ENCODE peak calls at places on chromosomes 6 and 20, in six cellular contexts. H, E, C, X, O and S are unnamed samples.
A peak's percentile ranks its signal among the peaks of the same experiment; 100 is the strongest.

GRCh38 chr20:35240083-35240913 is 13.8 kb downstream of the MMP24 start:
- DNase-seq in H (no peak), E (no peak), C (no peak), X (no peak), O (no peak), S (no peak)

GRCh38 chr6:85961125-85961524 is 318.4 kb upstream of the SYNCRIP start:
- DNase-seq in H (no peak), X (no peak), O (no peak), C (no peak), E (no peak), S (no peak)

GRCh38 chr6:56232446-56232845 is 14.9 kb downstream of the COL21A1 start:
- DNase-seq in X (no peak), O (no peak), H (no peak), C (no peak), E (no peak), S (no peak)

GRCh38 chr6:134132494-134133141 is 80.2 kb upstream of the SLC2A12 start:
- DNase-seq in C (peak; percentile 76), X (no peak), O (no peak), E (no peak), H (no peak), S (no peak)

GRCh38 chr20:23037017-23037481 is 1.9 kb downstream of the SSTR4 start:
- DNase-seq in X (no peak), O (no peak), H (no peak), E (no peak), C (no peak), S (no peak)

GRCh38 chr20:30168025-30168799 is 1089.3 kb upstream of the DEFB115 start:
- DNase-seq in O (peak; percentile 76), E (no peak), X (no peak), C (no peak), H (peak; percentile 0), S (no peak)

GRCh38 chr6:134041093-134041492 is 11.3 kb downstream of the SLC2A12 start:
- DNase-seq in H (peak; percentile 73), O (no peak), X (peak; percentile 68), C (no peak), E (peak; percentile 35), S (no peak)

GRCh38 chr6:139577991-139578604 is 203.7 kb upstream of the CITED2 start:
- DNase-seq in E (no peak), O (no peak), C (no peak), H (peak; percentile 95), X (peak; percentile 45), S (no peak)

GRCh38 chr6:128465368-128466343 is 54.7 kb downstream of the PTPRK start:
- DNase-seq in H (peak; percentile 46), C (no peak), O (no peak), X (no peak), E (no peak), S (no peak)

GRCh38 chr6:159107451-159108260 is 61.5 kb upstream of the FNDC1 start:
- DNase-seq in E (no peak), O (no peak), X (no peak), C (peak; percentile 51), H (no peak), S (no peak)

GRCh38 chr20:57306747-57307146 is 22.9 kb upstream of the SPO11 start:
- DNase-seq in H (no peak), E (no peak), C (no peak), O (no peak), X (no peak), S (no peak)

GRCh38 chr6:155418017-155418749 is 37.5 kb downstream of the NOX3 start:
- DNase-seq in E (no peak), H (peak; percentile 80), C (peak; percentile 60), X (no peak), O (no peak), S (peak; percentile 15)

GRCh38 chr20:63470410-63470809 is 2.0 kb downstream of the KCNQ2 start:
- DNase-seq in O (no peak), H (no peak), E (no peak), X (no peak), C (no peak), S (no peak)

GRCh38 chr20:62066339-62066982 is 780 bp upstream of the TAF4 start:
- DNase-seq in O (peak; percentile 88), X (peak; percentile 54), C (peak; percentile 37), E (no peak), H (peak; percentile 66), S (peak; percentile 88)

GRCh38 chr6:33627876-33628275 is 6.8 kb downstream of the ITPR3 start:
- DNase-seq in X (no peak), C (no peak), H (no peak), E (no peak), O (no peak), S (peak; percentile 37)

GRCh38 chr6:30219244-30219643 is 6.0 kb upstream of the TRIM26 start:
- DNase-seq in C (peak; percentile 52), X (peak; percentile 78), E (no peak), H (peak; percentile 73), O (peak; percentile 72), S (peak; percentile 66)

GRCh38 chr20:5737619-5737953 is 12.6 kb upstream of the SHLD1 start:
- DNase-seq in C (no peak), H (no peak), E (no peak), X (no peak), O (no peak), S (no peak)

GRCh38 chr6:83071707-83072106 is 4.2 kb downstream of the DOP1A start:
- DNase-seq in C (no peak), O (no peak), E (no peak), H (peak; percentile 38), X (no peak), S (no peak)

GRCh38 chr20:4795394-4795793 is 73.7 kb downstream of the PRND start:
- DNase-seq in X (peak; percentile 73), H (peak; percentile 91), E (peak; percentile 6), C (no peak), O (no peak), S (no peak)

GRCh38 chr6:6919173-6919572 is 188.6 kb upstream of the RREB1 start:
- DNase-seq in C (no peak), X (peak; percentile 65), E (no peak), O (no peak), H (no peak), S (no peak)

GRCh38 chr6:55617272-55617671 is 38.3 kb upstream of the HMGCLL1 start:
- DNase-seq in C (peak; percentile 27), E (peak; percentile 27), X (peak; percentile 76), O (peak; percentile 16), H (peak; percentile 57), S (peak; percentile 54)

GRCh38 chr6:21615504-21615903 is 22.0 kb downstream of the SOX4 start:
- DNase-seq in E (no peak), C (no peak), X (no peak), H (peak; percentile 49), O (no peak), S (no peak)

GRCh38 chr6:149015224-149015876 is 268.5 kb downstream of the UST start:
- DNase-seq in O (no peak), C (no peak), X (peak; percentile 27), H (peak; percentile 77), E (no peak), S (no peak)

GRCh38 chr6:104123227-104123626 is 736.5 kb downstream of the HACE1 start:
- DNase-seq in E (no peak), O (no peak), H (no peak), C (no peak), X (no peak), S (no peak)

DNA sequence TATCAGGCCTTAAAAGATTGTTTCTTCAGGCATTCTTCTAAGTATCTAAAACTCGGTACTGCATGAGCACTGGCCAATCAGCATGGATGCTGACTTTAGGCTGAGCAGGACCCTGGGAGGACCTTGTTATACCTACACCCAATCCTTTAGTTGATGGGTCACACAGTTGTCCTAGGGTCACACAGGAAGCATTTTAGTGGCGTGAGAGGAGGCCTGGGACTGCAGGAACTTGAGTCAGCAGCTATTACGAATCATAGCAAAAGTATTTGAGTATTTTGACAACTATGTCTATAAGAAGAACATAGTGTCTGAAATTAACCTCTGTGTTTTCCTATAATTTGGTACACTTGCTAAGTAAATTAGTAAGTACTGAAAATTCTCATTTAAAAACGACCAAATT is 741.4 kb downstream of the HACE1 start:
- DNase-seq in E (peak; percentile 23), C (no peak), O (no peak), H (peak; percentile 19), X (peak; percentile 77), S (no peak)
- TF ChIP-seq EZH2phosphoT487 in E (no peak), C (no peak), O (no peak), H (no peak), X (no peak), S (no peak)

DNA sequence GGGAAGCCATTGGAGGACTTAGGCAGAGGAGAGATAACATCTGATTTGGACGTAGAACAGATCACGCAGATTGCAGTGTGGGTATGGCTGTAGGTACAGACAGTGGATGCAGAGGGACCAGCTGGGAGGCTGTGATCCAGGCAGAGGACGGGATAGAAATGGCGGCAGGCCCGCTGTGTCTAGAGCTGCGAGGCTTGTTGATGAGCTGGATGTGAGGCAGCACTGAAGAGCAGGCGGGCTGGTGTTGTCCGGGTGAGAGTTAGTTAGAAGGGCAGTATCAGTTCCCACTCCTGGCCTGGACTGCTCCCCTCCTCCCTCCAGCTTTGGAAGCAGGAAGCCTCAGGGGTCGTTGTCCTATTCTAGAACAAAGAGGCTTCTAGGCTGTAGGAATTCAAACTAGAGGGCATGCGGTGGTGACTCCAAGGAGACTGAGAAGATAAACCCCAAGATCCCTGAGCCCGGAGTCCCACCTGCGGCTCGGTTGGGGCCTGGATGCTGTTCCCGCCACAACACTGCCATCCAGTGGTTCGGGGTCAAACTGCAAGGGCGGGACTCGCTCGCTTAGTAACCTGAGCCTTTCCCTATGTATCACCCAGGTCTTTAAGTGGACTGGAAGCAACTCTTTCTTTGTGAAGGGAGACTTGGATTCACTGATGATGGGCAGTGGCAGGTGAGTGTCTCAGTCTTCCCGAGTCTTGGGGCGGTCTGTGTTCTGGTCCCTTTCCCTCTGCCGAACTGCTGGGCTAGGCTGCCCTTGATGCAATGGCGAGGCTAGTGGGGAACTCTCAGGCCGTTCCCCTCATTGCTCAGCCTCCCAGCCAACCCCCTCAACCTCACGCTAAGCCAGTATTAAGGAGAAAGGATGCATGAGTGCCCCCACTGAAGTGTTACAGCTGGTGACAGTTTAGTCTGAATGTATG is 11.2 kb downstream of the TLDC2 start:
- DNase-seq in O (peak; percentile 87), X (peak; percentile 94), E (peak; percentile 59), C (peak; percentile 82), H (peak; percentile 84), S (peak; percentile 92)
- H3K9ac ChIP-seq in O (no peak overlapping the region), X (no peak overlapping the region), E (no peak overlapping the region), C (peak overlapping the region; percentile 2), H (peak overlapping the region; percentile 39), S (no peak overlapping the region)

DNA sequence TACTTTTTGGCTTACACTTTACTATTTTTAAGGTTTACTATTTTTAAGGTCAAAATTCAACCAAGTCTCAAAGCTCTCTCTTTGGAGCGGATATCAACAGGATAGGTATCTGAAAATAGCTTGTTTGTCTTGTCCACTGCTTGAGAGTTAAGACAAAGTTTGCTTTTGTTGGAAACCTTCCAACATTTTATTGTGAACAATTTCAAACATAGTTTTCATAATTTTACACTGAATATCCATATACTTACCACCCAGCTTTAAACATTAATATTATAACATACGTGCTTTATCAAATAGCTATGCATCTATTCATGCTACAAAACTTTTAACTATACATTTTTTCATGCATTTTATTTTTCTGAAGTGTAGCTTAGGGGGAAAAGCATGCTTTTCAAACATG is 109.9 kb downstream of the FYN start:
- DNase-seq in O (no peak), C (no peak), X (no peak), E (no peak), H (no peak), S (no peak)
- H3K4me2 ChIP-seq in O (peak overlapping the region; percentile 35), C (no peak overlapping the region), X (no peak overlapping the region), E (no peak overlapping the region), H (no peak overlapping the region), S (no peak overlapping the region)

DNA sequence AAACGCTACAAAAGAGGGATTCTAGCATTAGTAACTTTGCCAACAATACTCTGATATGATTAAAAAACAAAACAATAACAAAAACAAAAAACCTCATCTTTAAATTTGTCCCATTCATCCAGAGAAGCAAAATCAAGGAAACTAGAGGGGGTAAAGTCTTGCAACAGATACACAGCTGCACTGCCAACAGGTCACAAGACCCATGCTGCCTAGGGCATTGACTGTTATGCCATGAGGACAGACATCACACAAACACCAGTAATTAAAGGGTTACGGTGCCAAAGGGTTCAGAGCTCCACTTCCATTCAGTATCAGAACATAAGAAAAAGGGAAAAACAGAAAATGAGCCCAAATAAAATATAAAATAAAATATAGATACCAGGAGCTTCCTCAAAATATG is 1.6 kb downstream of the TBC1D20 start:
- DNase-seq in H (peak; percentile 69), X (no peak), E (no peak), O (peak; percentile 40), C (no peak), S (no peak)
- TF ChIP-seq EZH2phosphoT487 in H (no peak), X (no peak), E (no peak), O (no peak), C (no peak), S (no peak)